ENCODE peak calls at places on chromosomes 6 and 20, in four cellular contexts. T is HFFc6, Z is AG04449, K is astrocyte of the spinal cord. X is an unnamed sample.

GRCh38 chr6:124007915-124008688 is 204.4 kb downstream of the NKAIN2 start:
- DNase-seq in T (no peak), Z (no peak), K (peak), X (no peak)

GRCh38 chr20:1019344-1019743 is 17.2 kb upstream of the RSPO4 start:
- DNase-seq in T (no peak), Z (no peak), K (no peak), X (no peak)

GRCh38 chr6:75115501-75115900 is 90.4 kb downstream of the COL12A1 start:
- DNase-seq in T (no peak), Z (no peak), K (peak), X (no peak)

GRCh38 chr6:332671-333070 is 40.4 kb downstream of the DUSP22 start:
- DNase-seq in T (no peak), Z (peak), K (peak), X (no peak)

GRCh38 chr6:105270511-105270910 is 90.7 kb upstream of the POPDC3 start:
- DNase-seq in T (peak), Z (peak), K (peak), X (peak)

GRCh38 chr6:57190140-57190539 is 18.0 kb downstream of the BAG2 start:
- DNase-seq in T (peak), Z (no peak), K (peak), X (no peak)

GRCh38 chr6:92989656-92990055 is 429.7 kb downstream of the EPHA7 start:
- DNase-seq in T (no peak), Z (no peak), K (peak), X (no peak)

GRCh38 chr6:30556714-30556963 is 350 bp upstream of the GNL1 start:
- DNase-seq in T (no peak), Z (no peak), K (no peak), X (no peak)

GRCh38 chr6:98579941-98580340 is 254.4 kb upstream of the POU3F2 start:
- DNase-seq in T (no peak), Z (no peak), K (peak), X (no peak)

GRCh38 chr6:15761045-15761502 is 98.2 kb upstream of the DTNBP1 start:
- DNase-seq in T (no peak), Z (no peak), K (no peak), X (no peak)

GRCh38 chr6:83847179-83847578 is 6.0 kb upstream of the RIPPLY2 start:
- DNase-seq in T (no peak), Z (no peak), K (no peak), X (no peak)

GRCh38 chr6:7264041-7264440 is 49.0 kb downstream of the SSR1 start:
- DNase-seq in T (no peak), Z (no peak), K (no peak), X (no peak)

GRCh38 chr6:101614774-101615173 is 221.3 kb downstream of the GRIK2 start:
- DNase-seq in T (peak), Z (no peak), K (peak), X (no peak)

GRCh38 chr6:73131706-73132105 is 93.6 kb downstream of the KHDC1L start:
- DNase-seq in T (peak), Z (no peak), K (peak), X (no peak)

GRCh38 chr6:75932067-75932466 is 140.4 kb downstream of the IMPG1 start:
- DNase-seq in T (no peak), Z (no peak), K (peak), X (no peak)

GRCh38 chr6:3287308-3287707 is 28.6 kb downstream of the PSMG4 start:
- DNase-seq in T (no peak), Z (no peak), K (no peak), X (no peak)

GRCh38 chr6:142635130-142635529 is 309.8 kb downstream of the HIVEP2 start:
- DNase-seq in T (no peak), Z (no peak), K (peak), X (no peak)

GRCh38 chr6:52300489-52300931 is 16.0 kb upstream of the MCM3 start:
- DNase-seq in T (no peak), Z (no peak), K (no peak), X (no peak)

GRCh38 chr6:160393966-160394653 is 45.9 kb downstream of the SLC22A3 start:
- DNase-seq in T (no peak), Z (no peak), K (no peak), X (no peak)

GRCh38 chr6:168713839-168714238 is 272.9 kb downstream of the SMOC2 start:
- DNase-seq in T (no peak), Z (no peak), K (no peak), X (no peak)

GRCh38 chr6:160431791-160432404 is 83.7 kb downstream of the SLC22A3 start:
- DNase-seq in T (no peak), Z (no peak), K (no peak), X (no peak)

GRCh38 chr20:12306107-12306506 is 388.4 kb downstream of the BTBD3 start:
- DNase-seq in T (no peak), Z (no peak), K (no peak), X (no peak)

GRCh38 chr6:152721956-152722355 is 24.3 kb downstream of the MYCT1 start:
- DNase-seq in T (no peak), Z (no peak), K (no peak), X (no peak)

GRCh38 chr6:37145443-37145842 is 24.5 kb upstream of the PIM1 start:
- DNase-seq in T (no peak), Z (no peak), K (no peak), X (no peak)

GRCh38 chr6:41964201-41964887 is 22.7 kb upstream of the CCND3 start:
- DNase-seq in T (no peak), Z (no peak), K (no peak), X (no peak)

GRCh38 chr6:14696367-14696766 is 549.5 kb upstream of the JARID2 start:
- DNase-seq in T (no peak), Z (no peak), K (no peak), X (no peak)

GRCh38 chr6:47631248-47632196 is 66.9 kb upstream of the ADGRF4 start:
- DNase-seq in T (peak), Z (no peak), K (peak), X (no peak)

GRCh38 chr6:105483492-105483891 is 80.6 kb upstream of the PREP start:
- DNase-seq in T (peak), Z (no peak), K (peak), X (no peak)

GRCh38 chr6:169984181-169985120 is 233.0 kb downstream of the ERMARD start:
- DNase-seq in T (no peak), Z (no peak), K (no peak), X (no peak)

GRCh38 chr6:134267917-134268361 is 50.0 kb downstream of the SGK1 start:
- DNase-seq in T (no peak), Z (no peak), K (no peak), X (no peak)

GRCh38 chr6:111686249-111686997 is 80.7 kb upstream of the TRAF3IP2 start:
- DNase-seq in T (no peak), Z (no peak), K (peak), X (no peak)

GRCh38 chr6:21738180-21739094 is 144.9 kb downstream of the SOX4 start:
- DNase-seq in T (no peak), Z (no peak), K (peak), X (no peak)

GRCh38 chr20:8932192-8933150 is 136.4 kb upstream of the PLCB4 start:
- DNase-seq in T (peak), Z (peak), K (peak), X (peak)

GRCh38 chr6:35948725-35949124 is 27.8 kb upstream of the SRPK1 start:
- DNase-seq in T (peak), Z (no peak), K (peak), X (no peak)

GRCh38 chr6:6569768-6570167 is 18.8 kb upstream of the LY86 start:
- DNase-seq in T (no peak), Z (no peak), K (no peak), X (no peak)

GRCh38 chr6:63573899-63574553 is 1.7 kb downstream of the LOC128125822 start:
- DNase-seq in T (peak), Z (no peak), K (peak), X (no peak)

GRCh38 chr20:43404880-43405279 is 52.8 kb upstream of the SRSF6 start:
- DNase-seq in T (no peak), Z (no peak), K (no peak), X (no peak)
- TF ChIP-seq CTCF in T (peak), Z (peak), K (peak), X (peak)

GRCh38 chr6:32622545-32623401 is 14.4 kb upstream of the HLA-DQA1 start:
- DNase-seq in T (peak), Z (no peak), K (peak), X (no peak)
- TF ChIP-seq CTCF in T (peak), Z (no peak), K (peak), X (peak)

GRCh38 chr20:35479798-35480197 is 24.4 kb downstream of the CEP250 start:
- DNase-seq in T (no peak), Z (no peak), K (no peak), X (no peak)

GRCh38 chr20:35473684-35474083 is 18.3 kb downstream of the CEP250 start:
- DNase-seq in T (no peak), Z (no peak), K (no peak), X (no peak)

GRCh38 chr20:35474504-35474903 is 19.1 kb downstream of the CEP250 start:
- DNase-seq in T (no peak), Z (no peak), K (no peak), X (no peak)

GRCh38 chr20:35476288-35476687 is 20.9 kb downstream of the CEP250 start:
- DNase-seq in T (no peak), Z (no peak), K (no peak), X (no peak)

GRCh38 chr20:35478804-35479472 is 23.5 kb downstream of the CEP250 start:
- DNase-seq in T (no peak), Z (no peak), K (no peak), X (no peak)
- TF ChIP-seq CTCF in T (no peak), Z (no peak), K (peak), X (peak)

GRCh38 chr6:130870179-130870881 is 43.1 kb downstream of the SMLR1 start:
- DNase-seq in T (no peak), Z (no peak), K (no peak), X (no peak)
- TF ChIP-seq CTCF in T (no peak), Z (no peak), K (no peak), X (no peak)

GRCh38 chr6:10194816-10195639 is 219.8 kb downstream of the TFAP2A start:
- DNase-seq in T (peak), Z (no peak), K (no peak), X (no peak)

GRCh38 chr6:10193321-10193720 is 221.6 kb downstream of the TFAP2A start:
- DNase-seq in T (no peak), Z (no peak), K (no peak), X (no peak)

GRCh38 chr6:10184408-10185187 is 230.3 kb downstream of the TFAP2A start:
- DNase-seq in T (peak), Z (no peak), K (no peak), X (no peak)

GRCh38 chr6:10190042-10190441 is 224.8 kb downstream of the TFAP2A start:
- DNase-seq in T (peak), Z (no peak), K (no peak), X (no peak)
- TF ChIP-seq CTCF in T (no peak), Z (no peak), K (no peak), X (no peak)

DNA sequence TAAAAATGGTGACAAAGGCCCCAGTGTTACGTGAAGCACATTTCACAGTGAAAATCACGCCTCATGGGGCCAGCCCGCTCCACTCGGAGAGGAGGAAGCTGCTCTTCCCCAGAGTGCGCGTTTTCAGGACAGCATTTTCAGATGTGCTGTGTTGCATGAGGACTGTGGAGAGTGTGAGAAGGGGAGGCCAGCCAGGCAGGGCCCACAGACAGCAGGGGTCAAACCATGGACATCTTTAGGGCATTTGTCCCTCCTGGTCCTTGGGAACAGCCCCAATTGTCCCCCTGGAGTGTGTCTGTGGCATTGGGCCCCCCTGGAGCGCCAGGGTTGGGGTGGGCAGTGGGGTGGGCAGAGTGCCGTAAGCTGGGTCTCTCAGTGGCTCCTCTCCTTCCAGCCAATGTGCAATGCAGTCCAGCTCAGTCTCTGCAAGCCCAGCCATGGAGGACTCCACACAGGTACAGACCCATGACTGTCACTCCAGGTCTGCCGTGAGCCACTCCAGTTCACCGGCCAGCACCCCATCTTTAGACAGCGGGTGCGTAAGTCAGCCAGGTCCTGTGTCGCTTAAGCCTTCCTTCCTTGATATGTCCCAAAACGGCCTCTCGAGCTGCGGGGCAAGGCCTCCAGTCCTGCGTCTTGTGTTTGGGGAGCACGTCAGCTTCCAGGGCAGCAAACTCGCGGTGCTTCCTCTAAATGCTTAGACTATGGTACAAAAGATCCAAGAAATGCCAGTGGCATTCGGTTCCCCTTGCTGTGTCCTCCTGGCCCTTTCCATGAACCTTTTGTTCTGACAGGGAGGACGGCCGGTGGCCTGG is 159.3 kb upstream of the AFDN start:
- DNase-seq in T (no peak), Z (no peak), K (no peak), X (no peak)
- TF ChIP-seq CTCF in T (no peak), Z (no peak), K (no peak), X (no peak)

DNA sequence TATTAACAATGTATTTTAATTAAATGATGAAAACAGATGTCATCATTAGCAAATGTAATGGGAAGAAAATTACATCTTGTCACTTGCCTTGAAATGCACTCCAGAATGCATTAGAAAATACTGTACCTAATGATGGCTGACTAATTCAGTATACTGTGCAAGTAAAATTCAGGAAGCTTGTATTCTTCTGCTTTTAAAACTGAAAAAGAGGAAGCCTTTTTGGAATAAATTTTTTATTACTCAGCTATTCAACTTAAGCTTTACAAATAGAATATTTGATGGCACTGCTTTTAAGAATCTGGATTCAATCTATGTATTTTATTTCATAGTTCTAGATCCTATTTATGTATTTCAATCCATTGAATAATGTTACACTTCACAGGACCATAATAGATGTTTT is 195.5 kb downstream of the RIMS1 start:
- DNase-seq in T (no peak), Z (no peak), K (no peak), X (no peak)
- TF ChIP-seq CTCF in T (no peak), Z (no peak), K (no peak), X (no peak)

DNA sequence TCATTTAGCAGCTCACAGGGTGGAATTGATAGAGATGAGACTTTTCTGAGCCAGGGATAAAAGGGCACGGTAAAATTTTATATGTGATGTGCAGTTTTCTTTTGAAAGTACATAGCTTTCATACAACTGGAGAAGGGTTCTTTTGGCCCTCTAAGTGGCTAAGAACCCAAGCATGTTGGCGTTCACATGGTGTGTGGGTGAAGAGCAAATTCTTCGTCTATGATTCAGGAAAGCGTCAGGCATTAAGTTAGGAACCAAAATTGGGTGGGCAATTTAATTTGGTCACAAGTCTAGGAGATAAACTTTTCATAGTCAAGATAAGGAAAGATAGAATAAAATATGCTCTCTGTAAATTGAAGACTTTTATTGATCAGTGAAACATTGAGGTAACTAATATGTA is 153.9 kb downstream of the UTRN start:
- DNase-seq in T (no peak), Z (no peak), K (no peak), X (no peak)
- TF ChIP-seq CTCF in T (no peak), Z (no peak), K (no peak), X (no peak)

DNA sequence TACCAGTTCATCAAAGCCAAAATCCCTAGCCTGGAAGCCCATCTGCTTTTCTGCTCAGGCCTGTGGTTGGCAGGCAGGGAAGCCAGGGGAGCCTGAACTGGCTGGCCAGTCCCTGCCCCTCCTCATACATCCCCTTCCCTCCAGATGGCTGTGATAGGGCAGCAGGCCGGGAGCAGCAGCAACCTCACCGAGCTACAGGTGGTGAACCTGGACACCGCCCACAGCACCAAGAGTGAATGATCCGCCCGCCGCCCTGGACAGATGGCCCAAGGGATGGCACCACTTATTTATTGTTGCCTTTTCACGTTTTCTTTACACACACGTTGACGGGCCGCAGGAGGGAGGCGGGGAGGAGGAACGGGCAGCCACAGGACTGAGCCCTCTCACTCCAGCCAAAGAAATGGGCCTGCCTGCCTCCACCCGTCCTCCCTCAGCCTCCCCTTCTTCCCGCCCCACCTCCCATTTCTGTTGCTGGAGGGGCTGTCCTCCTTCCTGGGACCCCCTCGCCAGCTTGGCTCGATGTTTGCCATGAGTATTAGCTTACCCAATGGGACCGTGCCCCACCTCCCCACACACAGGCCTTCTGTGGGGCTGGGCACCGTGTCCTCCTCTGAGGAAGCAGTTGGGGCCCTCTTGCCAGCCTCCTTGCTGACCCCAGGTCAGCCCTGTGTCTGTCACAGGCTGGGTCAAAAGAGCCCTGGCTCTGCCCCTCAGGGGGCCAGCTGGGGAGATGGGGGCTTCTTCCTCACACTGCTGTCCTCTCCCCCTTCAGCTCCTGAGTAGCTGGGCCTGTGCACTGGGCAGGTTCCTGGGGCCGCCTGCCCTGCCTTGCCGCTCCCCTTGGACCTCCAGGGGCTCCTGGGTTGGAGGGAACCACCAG is 2.8 kb upstream of the CUL9 start:
- DNase-seq in T (no peak), Z (no peak), K (no peak), X (no peak)
- TF ChIP-seq CTCF in T (no peak), Z (no peak), K (no peak), X (no peak)

DNA sequence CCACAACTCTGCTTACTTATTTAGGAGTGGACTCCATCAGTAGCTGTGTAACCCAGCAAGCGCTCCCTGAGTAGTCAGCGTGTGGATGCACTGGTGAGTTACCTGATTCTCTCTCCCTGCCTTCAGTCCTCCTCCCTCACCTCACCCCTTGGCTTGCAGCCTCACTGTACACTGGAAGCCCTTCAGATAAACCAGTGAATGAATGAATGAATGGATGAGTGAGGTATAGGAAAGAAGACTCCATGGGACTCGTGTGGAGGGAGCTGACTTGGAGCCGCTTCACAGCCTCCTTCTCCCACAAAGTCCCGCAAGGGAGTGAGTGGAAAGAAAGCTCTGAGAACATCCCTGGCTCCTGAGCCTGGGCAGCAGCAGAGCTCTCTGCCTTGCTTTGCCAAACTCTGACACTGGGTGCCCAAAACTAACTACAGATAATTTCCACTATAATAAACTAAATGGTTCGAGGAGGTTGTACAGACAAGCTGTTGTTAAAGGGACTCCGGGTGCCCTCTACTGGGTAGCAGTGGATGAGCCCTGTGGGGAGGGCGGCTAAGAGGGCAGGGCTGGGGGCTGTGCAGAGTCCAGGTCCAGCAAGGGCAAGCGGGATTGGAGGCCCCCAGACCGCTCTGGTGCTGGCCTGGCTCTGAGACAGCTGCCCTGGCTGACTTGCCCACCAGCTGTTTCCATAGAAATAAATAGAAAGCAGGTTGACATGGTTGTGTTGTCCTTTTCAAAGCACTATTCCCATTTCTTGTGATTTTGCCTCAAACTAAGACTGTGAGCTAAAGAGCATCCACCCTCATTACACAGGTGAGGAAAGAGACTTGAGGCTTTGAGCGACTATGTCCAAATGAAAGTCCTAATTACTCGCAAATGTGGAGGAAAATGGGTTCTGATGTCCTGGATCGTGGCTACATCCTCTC is 167.7 kb upstream of the CST7 start:
- DNase-seq in T (peak), Z (no peak), K (peak), X (no peak)
- TF ChIP-seq CTCF in T (peak), Z (peak), K (peak), X (peak)